ENCODE peak calls at places on chromosomes 16 and 17, in eight cellular contexts. N is uterus, Y is keratinocyte, T is fibroblast of mammary gland, Z is neural progenitor cell, M is HepG2, H is OCI-LY7, C is fibroblast of lung. R is an unnamed sample.

GRCh38 chr16:85400305-85401205 is 212.6 kb upstream of the GSE1 start:
- DNase-seq in N (no peak), Y (no peak), T (no peak), Z (no peak), M (no peak), H (no peak), C (no peak), R (no peak)

GRCh38 chr17:38925263-38925995 is at the start of gene LASP1NB:
- DNase-seq in N (peak), Y (no peak), T (peak), Z (peak), M (no peak), H (peak), C (peak), R (no peak)

GRCh38 chr16:56237451-56237930 is 46.2 kb downstream of the GNAO1 start:
- DNase-seq in N (no peak), Y (no peak), T (no peak), Z (no peak), M (no peak), H (no peak), C (peak), R (no peak)

GRCh38 chr16:57474671-57475661 is 11.3 kb downstream of the DOK4 start:
- DNase-seq in N (no peak), Y (no peak), T (no peak), Z (no peak), M (no peak), H (no peak), C (no peak), R (no peak)

GRCh38 chr16:17304124-17304813 is 166.5 kb downstream of the XYLT1 start:
- DNase-seq in N (no peak), Y (no peak), T (peak), Z (no peak), M (no peak), H (no peak), C (no peak), R (no peak)

GRCh38 chr17:38465420-38466345 is 37.4 kb downstream of the ARHGAP23 start:
- DNase-seq in N (peak), Y (no peak), T (no peak), Z (no peak), M (no peak), H (no peak), C (peak), R (no peak)

GRCh38 chr17:81868674-81869220 is 2.4 kb downstream of the ARHGDIA start:
- DNase-seq in N (peak), Y (no peak), T (peak), Z (peak), M (peak), H (peak), C (peak), R (no peak)

GRCh38 chr17:57075193-57075592 is 9.9 kb upstream of the AKAP1 start:
- DNase-seq in N (no peak), Y (no peak), T (no peak), Z (no peak), M (no peak), H (no peak), C (no peak), R (no peak)

GRCh38 chr16:72219282-72219681 is 47.3 kb upstream of the PMFBP1 start:
- DNase-seq in N (no peak), Y (no peak), T (no peak), Z (no peak), M (no peak), H (no peak), C (no peak), R (no peak)

GRCh38 chr16:23858496-23859062 is 22.8 kb downstream of the PRKCB start:
- DNase-seq in N (peak), Y (no peak), T (no peak), Z (no peak), M (no peak), H (no peak), C (no peak), R (no peak)

GRCh38 chr16:87209808-87210512 is 107.2 kb downstream of the C16orf95 start:
- DNase-seq in N (no peak), Y (no peak), T (no peak), Z (no peak), M (no peak), H (no peak), C (no peak), R (no peak)

GRCh38 chr16:51577621-51578303 is 426.7 kb upstream of the SALL1 start:
- DNase-seq in N (no peak), Y (peak), T (peak), Z (peak), M (no peak), H (no peak), C (peak), R (no peak)

GRCh38 chr17:3687949-3688614 is 7.9 kb downstream of the P2RX5 start:
- DNase-seq in N (no peak), Y (no peak), T (no peak), Z (peak), M (no peak), H (peak), C (no peak), R (no peak)

GRCh38 chr17:45869676-45870341 is 24.5 kb upstream of the MAPT start:
- DNase-seq in N (no peak), Y (no peak), T (peak), Z (no peak), M (no peak), H (no peak), C (no peak), R (no peak)

GRCh38 chr17:42564815-42565522 is 1.9 kb upstream of the MLX start:
- DNase-seq in N (no peak), Y (no peak), T (no peak), Z (no peak), M (peak), H (no peak), C (no peak), R (no peak)

GRCh38 chr17:3026856-3027751 is 36.3 kb downstream of the OR1D5 start:
- DNase-seq in N (no peak), Y (no peak), T (no peak), Z (peak), M (no peak), H (no peak), C (no peak), R (no peak)

GRCh38 chr17:4087911-4088693 is 54.7 kb downstream of the ZZEF1 start:
- DNase-seq in N (no peak), Y (no peak), T (peak), Z (no peak), M (no peak), H (no peak), C (peak), R (no peak)

GRCh38 chr16:54808890-54809289 is 121.8 kb upstream of the IRX5 start:
- DNase-seq in N (no peak), Y (no peak), T (no peak), Z (no peak), M (no peak), H (no peak), C (no peak), R (no peak)

GRCh38 chr17:49913226-49914095 is 55.5 kb upstream of the DLX4 start:
- DNase-seq in N (no peak), Y (no peak), T (peak), Z (no peak), M (no peak), H (no peak), C (peak), R (no peak)

GRCh38 chr16:35749253-35750141 is 2290.1 kb downstream of the TP53TG3F start:
- DNase-seq in N (no peak), Y (no peak), T (no peak), Z (no peak), M (no peak), H (no peak), C (no peak), R (no peak)

GRCh38 chr16:4944333-4945281 is 7.7 kb upstream of the PPL start:
- DNase-seq in N (peak), Y (peak), T (peak), Z (no peak), M (peak), H (no peak), C (peak), R (peak)

GRCh38 chr17:45783593-45784292 is 377 bp upstream of the CRHR1 start:
- DNase-seq in N (peak), Y (no peak), T (no peak), Z (peak), M (no peak), H (no peak), C (no peak), R (peak)

GRCh38 chr17:54063639-54064038 is 240.9 kb downstream of the KIF2B start:
- DNase-seq in N (no peak), Y (peak), T (no peak), Z (no peak), M (no peak), H (no peak), C (no peak), R (no peak)

GRCh38 chr17:39753514-39754160 is 15.9 kb downstream of the GRB7 start:
- DNase-seq in N (no peak), Y (no peak), T (peak), Z (peak), M (no peak), H (peak), C (no peak), R (no peak)

GRCh38 chr17:64006361-64007088 is 8.4 kb downstream of the PRR29 start:
- DNase-seq in N (peak), Y (no peak), T (peak), Z (no peak), M (peak), H (no peak), C (no peak), R (no peak)

GRCh38 chr16:81564368-81565060 is 119.9 kb downstream of the CMIP start:
- DNase-seq in N (no peak), Y (no peak), T (no peak), Z (no peak), M (no peak), H (no peak), C (peak), R (no peak)

GRCh38 chr17:34499576-34499975 is 79.8 kb upstream of the TMEM132E start:
- DNase-seq in N (no peak), Y (peak), T (peak), Z (peak), M (no peak), H (peak), C (peak), R (no peak)

GRCh38 chr17:50981279-50981678 is 115.1 kb upstream of the TOB1 start:
- DNase-seq in N (no peak), Y (no peak), T (no peak), Z (no peak), M (no peak), H (no peak), C (no peak), R (no peak)

GRCh38 chr16:81511371-81511770 is 66.8 kb downstream of the CMIP start:
- DNase-seq in N (no peak), Y (no peak), T (peak), Z (no peak), M (peak), H (no peak), C (peak), R (no peak)

GRCh38 chr16:86117235-86117634 is 218.3 kb downstream of the IRF8 start:
- DNase-seq in N (no peak), Y (no peak), T (no peak), Z (no peak), M (no peak), H (no peak), C (no peak), R (no peak)

GRCh38 chr17:4375039-4375748 is 8.7 kb upstream of the UBE2G1 start:
- DNase-seq in N (no peak), Y (no peak), T (no peak), Z (no peak), M (no peak), H (peak), C (no peak), R (no peak)

GRCh38 chr17:54948380-54948779 is 20.1 kb downstream of the COX11 start:
- DNase-seq in N (no peak), Y (peak), T (peak), Z (no peak), M (peak), H (no peak), C (peak), R (no peak)

GRCh38 chr16:84595052-84595481 is 22.8 kb downstream of the COTL1 start:
- DNase-seq in N (no peak), Y (no peak), T (no peak), Z (no peak), M (no peak), H (peak), C (no peak), R (no peak)

GRCh38 chr17:36934144-36934758 is 3.0 kb upstream of the LHX1 start:
- DNase-seq in N (no peak), Y (no peak), T (no peak), Z (peak), M (no peak), H (no peak), C (no peak), R (no peak)

GRCh38 chr17:36933174-36934143 is 3.8 kb upstream of the LHX1 start:
- DNase-seq in N (no peak), Y (no peak), T (no peak), Z (peak), M (no peak), H (no peak), C (no peak), R (no peak)

GRCh38 chr17:36935681-36936454 is 1.4 kb upstream of the LHX1 start:
- DNase-seq in N (no peak), Y (no peak), T (no peak), Z (peak), M (no peak), H (no peak), C (no peak), R (no peak)

GRCh38 chr17:36936455-36936934 is 780 bp upstream of the LHX1 start:
- DNase-seq in N (no peak), Y (no peak), T (no peak), Z (peak), M (no peak), H (no peak), C (no peak), R (no peak)

GRCh38 chr17:36934759-36935630 is 2.3 kb upstream of the LHX1 start:
- DNase-seq in N (no peak), Y (no peak), T (no peak), Z (peak), M (no peak), H (no peak), C (no peak), R (no peak)
- TF ChIP-seq CTCF in N (no peak), Y (no peak), T (no peak), Z (no peak), M (no peak), H (no peak), C (no peak), R (no peak)

GRCh38 chr17:79301469-79301868 is 226.8 kb downstream of the ENGASE start:
- DNase-seq in N (no peak), Y (no peak), T (no peak), Z (no peak), M (no peak), H (peak), C (no peak), R (no peak)
- TF ChIP-seq CTCF in N (no peak), Y (no peak), T (no peak), Z (peak), M (no peak), H (peak), C (no peak), R (no peak)

DNA sequence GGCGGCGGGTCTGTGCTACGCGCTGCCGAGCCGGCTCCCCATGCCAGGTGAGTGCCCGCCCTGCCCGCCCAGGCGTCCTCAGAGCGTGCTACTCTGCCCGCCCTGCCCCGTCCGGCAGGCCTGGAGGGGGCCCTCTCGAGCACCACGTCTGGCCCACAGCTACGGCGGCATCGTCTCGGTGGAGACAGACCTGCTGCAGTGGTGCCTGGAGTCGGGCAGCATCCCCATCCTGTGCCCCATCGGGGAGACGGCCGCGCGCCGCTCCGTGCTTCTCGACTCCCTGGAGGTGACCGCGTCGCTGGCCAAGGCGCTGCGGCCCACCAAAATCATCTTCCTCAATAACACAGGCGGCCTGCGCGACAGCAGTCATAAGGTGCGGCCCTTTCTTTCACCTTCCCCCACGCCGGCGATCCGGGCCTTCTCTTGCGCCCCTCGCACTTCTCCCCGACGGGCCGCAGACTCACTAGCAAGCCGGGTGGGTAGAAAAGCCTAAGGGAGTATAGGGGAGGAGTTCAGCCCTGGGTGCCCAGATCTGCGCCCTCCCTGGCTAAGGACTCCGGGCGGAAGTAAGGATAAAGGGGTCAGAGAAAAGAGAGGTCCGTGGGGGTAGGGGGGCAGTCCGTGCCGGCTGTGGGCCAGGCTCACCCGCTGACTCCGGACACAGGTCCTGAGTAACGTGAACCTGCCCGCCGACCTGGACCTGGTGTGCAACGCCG is 1.6 kb downstream of the NAGS start:
- DNase-seq in N (no peak), Y (no peak), T (no peak), Z (peak), M (no peak), H (peak), C (no peak), R (no peak)
- TF ChIP-seq CTCF in N (no peak), Y (peak), T (no peak), Z (peak), M (peak), H (peak), C (no peak), R (peak)

GRCh38 chr16:67653131-67654068 is 6.7 kb downstream of the ACD start:
- DNase-seq in N (no peak), Y (no peak), T (no peak), Z (peak), M (no peak), H (no peak), C (peak), R (no peak)
- TF ChIP-seq CTCF in N (no peak), Y (peak), T (no peak), Z (peak), M (no peak), H (no peak), C (no peak), R (peak)

GRCh38 chr16:69798466-69798865 is 36.3 kb downstream of the WWP2 start:
- DNase-seq in N (no peak), Y (no peak), T (peak), Z (peak), M (no peak), H (no peak), C (peak), R (no peak)
- TF ChIP-seq CTCF in N (no peak), Y (no peak), T (peak), Z (peak), M (peak), H (peak), C (peak), R (peak)

R was measured in progenitor cell of endocrine pancreas.